ENCODE peak calls at places on chromosomes 3 and 15, in five cellular contexts. One of them, this sample, is unnamed.

GRCh38 chr3:46213201-46213600 is 5.1 kb upstream of the CCR1 start:
- DNase-seq in occipital lobe: no peak
- DNase-seq in CD8-positive, alpha-beta memory T cell: peak
- DNase-seq in stimulated activated CD8-positive, alpha-beta memory T cell treated with anti-CD3 and anti-CD28 coated beads, Interleukin-4, amount 100 ng/mL, for 4 hours: no peak
- DNase-seq in Ammon's horn: no peak
- DNase-seq in this sample: no peak

GRCh38 chr15:42444415-42445063 is 46.4 kb downstream of the ZNF106 start:
- DNase-seq in occipital lobe: no peak
- DNase-seq in CD8-positive, alpha-beta memory T cell: no peak
- DNase-seq in Ammon's horn: no peak
- DNase-seq in stimulated activated CD8-positive, alpha-beta memory T cell treated with anti-CD3 and anti-CD28 coated beads, Interleukin-4, amount 100 ng/mL, for 4 hours: no peak
- DNase-seq in this sample: no peak

GRCh38 chr3:157274644-157275137 is 114.7 kb upstream of the CCNL1 start:
- DNase-seq in occipital lobe: no peak
- DNase-seq in CD8-positive, alpha-beta memory T cell: no peak
- DNase-seq in Ammon's horn: peak
- DNase-seq in stimulated activated CD8-positive, alpha-beta memory T cell treated with anti-CD3 and anti-CD28 coated beads, Interleukin-4, amount 100 ng/mL, for 4 hours: no peak
- DNase-seq in this sample: no peak

GRCh38 chr3:31432897-31433678 is 99.6 kb upstream of the STT3B start:
- DNase-seq in stimulated activated CD8-positive, alpha-beta memory T cell treated with anti-CD3 and anti-CD28 coated beads, Interleukin-4, amount 100 ng/mL, for 4 hours: no peak
- DNase-seq in Ammon's horn: no peak
- DNase-seq in occipital lobe: no peak
- DNase-seq in CD8-positive, alpha-beta memory T cell: no peak
- DNase-seq in this sample: no peak

GRCh38 chr3:181730934-181731333 is 19.2 kb downstream of the SOX2 start:
- DNase-seq in CD8-positive, alpha-beta memory T cell: no peak
- DNase-seq in stimulated activated CD8-positive, alpha-beta memory T cell treated with anti-CD3 and anti-CD28 coated beads, Interleukin-4, amount 100 ng/mL, for 4 hours: no peak
- DNase-seq in occipital lobe: no peak
- DNase-seq in Ammon's horn: no peak
- DNase-seq in this sample: no peak

GRCh38 chr3:294581-294980 is 98.0 kb downstream of the CHL1 start:
- DNase-seq in CD8-positive, alpha-beta memory T cell: no peak
- DNase-seq in stimulated activated CD8-positive, alpha-beta memory T cell treated with anti-CD3 and anti-CD28 coated beads, Interleukin-4, amount 100 ng/mL, for 4 hours: no peak
- DNase-seq in occipital lobe: no peak
- DNase-seq in Ammon's horn: no peak
- DNase-seq in this sample: no peak

GRCh38 chr3:61532739-61533500 is 28.5 kb upstream of the PTPRG start:
- DNase-seq in occipital lobe: no peak
- DNase-seq in Ammon's horn: no peak
- DNase-seq in CD8-positive, alpha-beta memory T cell: no peak
- DNase-seq in stimulated activated CD8-positive, alpha-beta memory T cell treated with anti-CD3 and anti-CD28 coated beads, Interleukin-4, amount 100 ng/mL, for 4 hours: no peak
- DNase-seq in this sample: no peak

GRCh38 chr3:197847866-197848401 is 56.9 kb downstream of the LRCH3 start:
- DNase-seq in CD8-positive, alpha-beta memory T cell: peak
- DNase-seq in stimulated activated CD8-positive, alpha-beta memory T cell treated with anti-CD3 and anti-CD28 coated beads, Interleukin-4, amount 100 ng/mL, for 4 hours: no peak
- DNase-seq in Ammon's horn: peak
- DNase-seq in occipital lobe: no peak
- DNase-seq in this sample: peak

GRCh38 chr3:142315083-142315482 is 89.7 kb upstream of the GK5 start:
- DNase-seq in Ammon's horn: no peak
- DNase-seq in occipital lobe: no peak
- DNase-seq in stimulated activated CD8-positive, alpha-beta memory T cell treated with anti-CD3 and anti-CD28 coated beads, Interleukin-4, amount 100 ng/mL, for 4 hours: no peak
- DNase-seq in CD8-positive, alpha-beta memory T cell: no peak
- DNase-seq in this sample: no peak

GRCh38 chr3:194089357-194090177 is 46.4 kb upstream of the HES1 start:
- DNase-seq in CD8-positive, alpha-beta memory T cell: no peak
- DNase-seq in stimulated activated CD8-positive, alpha-beta memory T cell treated with anti-CD3 and anti-CD28 coated beads, Interleukin-4, amount 100 ng/mL, for 4 hours: no peak
- DNase-seq in Ammon's horn: peak
- DNase-seq in occipital lobe: peak
- DNase-seq in this sample: no peak

GRCh38 chr3:189953551-189953950 is 167.1 kb downstream of the P3H2 start:
- DNase-seq in CD8-positive, alpha-beta memory T cell: no peak
- DNase-seq in Ammon's horn: no peak
- DNase-seq in stimulated activated CD8-positive, alpha-beta memory T cell treated with anti-CD3 and anti-CD28 coated beads, Interleukin-4, amount 100 ng/mL, for 4 hours: no peak
- DNase-seq in occipital lobe: no peak
- DNase-seq in this sample: no peak

GRCh38 chr15:98547741-98548166 is 100.6 kb upstream of the IGF1R start:
- DNase-seq in stimulated activated CD8-positive, alpha-beta memory T cell treated with anti-CD3 and anti-CD28 coated beads, Interleukin-4, amount 100 ng/mL, for 4 hours: no peak
- DNase-seq in CD8-positive, alpha-beta memory T cell: no peak
- DNase-seq in Ammon's horn: peak
- DNase-seq in occipital lobe: no peak
- DNase-seq in this sample: no peak

GRCh38 chr15:64903331-64903950 is 8.3 kb upstream of the ANKDD1A start:
- DNase-seq in occipital lobe: no peak
- DNase-seq in CD8-positive, alpha-beta memory T cell: no peak
- DNase-seq in Ammon's horn: no peak
- DNase-seq in stimulated activated CD8-positive, alpha-beta memory T cell treated with anti-CD3 and anti-CD28 coated beads, Interleukin-4, amount 100 ng/mL, for 4 hours: no peak
- DNase-seq in this sample: no peak

GRCh38 chr15:33243393-33243792 is 48.9 kb upstream of the FMN1 start:
- DNase-seq in CD8-positive, alpha-beta memory T cell: no peak
- DNase-seq in stimulated activated CD8-positive, alpha-beta memory T cell treated with anti-CD3 and anti-CD28 coated beads, Interleukin-4, amount 100 ng/mL, for 4 hours: no peak
- DNase-seq in occipital lobe: no peak
- DNase-seq in Ammon's horn: no peak
- DNase-seq in this sample: no peak

GRCh38 chr3:167406876-167407492 is 26.9 kb upstream of the ZBBX start:
- DNase-seq in CD8-positive, alpha-beta memory T cell: no peak
- DNase-seq in Ammon's horn: peak
- DNase-seq in stimulated activated CD8-positive, alpha-beta memory T cell treated with anti-CD3 and anti-CD28 coated beads, Interleukin-4, amount 100 ng/mL, for 4 hours: no peak
- DNase-seq in occipital lobe: peak
- DNase-seq in this sample: no peak

This sample was measured in GM18507.